ENCODE peak calls at places on chromosomes 12 and 14, in ten cellular contexts. One of them, this sample, is unnamed.

GRCh38 chr14:49754570-49755097 is 13.3 kb upstream of the KLHDC2 start:
- DNase-seq in CD8-positive, alpha-beta T cell: no peak
- DNase-seq in SJCRH30: no peak
- DNase-seq in brain microvascular endothelial cell: no peak
- DNase-seq in ovary: no peak
- DNase-seq in NT2/D1: no peak
- DNase-seq in dorsolateral prefrontal cortex: no peak
- DNase-seq in adrenal gland: no peak
- DNase-seq in lower lobe of right lung: no peak
- DNase-seq in bronchial epithelial cell: peak; percentile 93
- DNase-seq in this sample: no peak

GRCh38 chr12:46711756-46712155 is 114.0 kb downstream of the SLC38A4 start:
- DNase-seq in bronchial epithelial cell: no peak
- DNase-seq in SJCRH30: no peak
- DNase-seq in ovary: no peak
- DNase-seq in dorsolateral prefrontal cortex: no peak
- DNase-seq in lower lobe of right lung: no peak
- DNase-seq in CD8-positive, alpha-beta T cell: no peak
- DNase-seq in NT2/D1: no peak
- DNase-seq in adrenal gland: no peak
- DNase-seq in brain microvascular endothelial cell: no peak
- DNase-seq in this sample: no peak

GRCh38 chr12:112685321-112685720 is 106.2 kb upstream of the RPH3A start:
- DNase-seq in ovary: no peak
- DNase-seq in CD8-positive, alpha-beta T cell: no peak
- DNase-seq in brain microvascular endothelial cell: no peak
- DNase-seq in adrenal gland: no peak
- DNase-seq in bronchial epithelial cell: no peak
- DNase-seq in dorsolateral prefrontal cortex: no peak
- DNase-seq in SJCRH30: no peak
- DNase-seq in lower lobe of right lung: no peak
- DNase-seq in NT2/D1: no peak
- DNase-seq in this sample: no peak

GRCh38 chr12:31736472-31736871 is 7.7 kb upstream of the AMN1 start:
- DNase-seq in ovary: no peak
- DNase-seq in adrenal gland: peak; percentile 52
- DNase-seq in bronchial epithelial cell: peak; percentile 93
- DNase-seq in lower lobe of right lung: no peak
- DNase-seq in NT2/D1: no peak
- DNase-seq in brain microvascular endothelial cell: peak; percentile 97
- DNase-seq in dorsolateral prefrontal cortex: no peak
- DNase-seq in CD8-positive, alpha-beta T cell: peak; percentile 69
- DNase-seq in SJCRH30: no peak
- DNase-seq in this sample: no peak

GRCh38 chr14:50333010-50333409 is 20.9 kb downstream of the DMAC2L start:
- DNase-seq in NT2/D1: no peak
- DNase-seq in adrenal gland: peak; percentile 61
- DNase-seq in bronchial epithelial cell: peak; percentile 95
- DNase-seq in brain microvascular endothelial cell: peak; percentile 91
- DNase-seq in ovary: peak; percentile 65
- DNase-seq in CD8-positive, alpha-beta T cell: no peak
- DNase-seq in dorsolateral prefrontal cortex: no peak
- DNase-seq in SJCRH30: no peak
- DNase-seq in lower lobe of right lung: no peak
- DNase-seq in this sample: no peak

GRCh38 chr12:62484234-62484633 is 17.6 kb downstream of the MON2 start:
- DNase-seq in lower lobe of right lung: no peak
- DNase-seq in ovary: no peak
- DNase-seq in bronchial epithelial cell: peak; percentile 20
- DNase-seq in NT2/D1: no peak
- DNase-seq in CD8-positive, alpha-beta T cell: no peak
- DNase-seq in brain microvascular endothelial cell: no peak
- DNase-seq in adrenal gland: no peak
- DNase-seq in dorsolateral prefrontal cortex: no peak
- DNase-seq in SJCRH30: no peak
- DNase-seq in this sample: no peak

GRCh38 chr12:10873374-10873773 is 10.7 kb downstream of the PRH1 start:
- DNase-seq in ovary: no peak
- DNase-seq in lower lobe of right lung: no peak
- DNase-seq in bronchial epithelial cell: no peak
- DNase-seq in dorsolateral prefrontal cortex: no peak
- DNase-seq in adrenal gland: peak; percentile 11
- DNase-seq in SJCRH30: peak; percentile 5
- DNase-seq in brain microvascular endothelial cell: no peak
- DNase-seq in NT2/D1: no peak
- DNase-seq in CD8-positive, alpha-beta T cell: no peak
- DNase-seq in this sample: no peak

GRCh38 chr12:68158427-68158826 is 1.1 kb downstream of the IFNG start:
- DNase-seq in NT2/D1: no peak
- DNase-seq in adrenal gland: no peak
- DNase-seq in SJCRH30: peak; percentile 43
- DNase-seq in dorsolateral prefrontal cortex: no peak
- DNase-seq in lower lobe of right lung: no peak
- DNase-seq in CD8-positive, alpha-beta T cell: no peak
- DNase-seq in ovary: no peak
- DNase-seq in brain microvascular endothelial cell: peak; percentile 17
- DNase-seq in bronchial epithelial cell: peak; percentile 52
- DNase-seq in this sample: no peak

GRCh38 chr14:94031880-94032279 is 5.7 kb downstream of the OTUB2 start:
- DNase-seq in bronchial epithelial cell: no peak
- DNase-seq in adrenal gland: no peak
- DNase-seq in dorsolateral prefrontal cortex: no peak
- DNase-seq in brain microvascular endothelial cell: no peak
- DNase-seq in ovary: no peak
- DNase-seq in NT2/D1: no peak
- DNase-seq in SJCRH30: no peak
- DNase-seq in CD8-positive, alpha-beta T cell: no peak
- DNase-seq in lower lobe of right lung: no peak
- DNase-seq in this sample: no peak

GRCh38 chr12:1835178-1836131 is 15.1 kb downstream of the LRTM2 start:
- DNase-seq in brain microvascular endothelial cell: no peak
- DNase-seq in ovary: no peak
- DNase-seq in lower lobe of right lung: peak; percentile 24
- DNase-seq in NT2/D1: no peak
- DNase-seq in CD8-positive, alpha-beta T cell: no peak
- DNase-seq in SJCRH30: no peak
- DNase-seq in dorsolateral prefrontal cortex: no peak
- DNase-seq in bronchial epithelial cell: no peak
- DNase-seq in adrenal gland: no peak
- DNase-seq in this sample: no peak

GRCh38 chr14:27090716-27091115 is 492.9 kb upstream of the NOVA1 start:
- DNase-seq in adrenal gland: no peak
- DNase-seq in CD8-positive, alpha-beta T cell: no peak
- DNase-seq in dorsolateral prefrontal cortex: no peak
- DNase-seq in brain microvascular endothelial cell: no peak
- DNase-seq in SJCRH30: no peak
- DNase-seq in NT2/D1: no peak
- DNase-seq in ovary: no peak
- DNase-seq in lower lobe of right lung: no peak
- DNase-seq in bronchial epithelial cell: no peak
- DNase-seq in this sample: no peak

GRCh38 chr12:105256921-105257320 is 20.9 kb upstream of the APPL2 start:
- DNase-seq in CD8-positive, alpha-beta T cell: no peak
- DNase-seq in SJCRH30: no peak
- DNase-seq in NT2/D1: no peak
- DNase-seq in adrenal gland: no peak
- DNase-seq in lower lobe of right lung: no peak
- DNase-seq in ovary: no peak
- DNase-seq in dorsolateral prefrontal cortex: no peak
- DNase-seq in bronchial epithelial cell: no peak
- DNase-seq in brain microvascular endothelial cell: peak; percentile 42
- DNase-seq in this sample: no peak

GRCh38 chr12:132908145-132909029 is 21.0 kb upstream of the CHFR start:
- DNase-seq in CD8-positive, alpha-beta T cell: peak; percentile 96
- DNase-seq in dorsolateral prefrontal cortex: peak; percentile 98
- DNase-seq in NT2/D1: peak; percentile 99
- DNase-seq in bronchial epithelial cell: peak; percentile 97
- DNase-seq in SJCRH30: peak; percentile 18
- DNase-seq in lower lobe of right lung: peak; percentile 93
- DNase-seq in brain microvascular endothelial cell: peak; percentile 97
- DNase-seq in ovary: peak; percentile 98
- DNase-seq in adrenal gland: peak; percentile 95
- DNase-seq in this sample: no peak

GRCh38 chr12:132904718-132905328 is 17.4 kb upstream of the CHFR start:
- DNase-seq in ovary: peak; percentile 88
- DNase-seq in brain microvascular endothelial cell: peak; percentile 47
- DNase-seq in NT2/D1: peak; percentile 72
- DNase-seq in dorsolateral prefrontal cortex: peak; percentile 66
- DNase-seq in SJCRH30: no peak
- DNase-seq in adrenal gland: peak; percentile 71
- DNase-seq in bronchial epithelial cell: no peak
- DNase-seq in lower lobe of right lung: peak; percentile 89
- DNase-seq in CD8-positive, alpha-beta T cell: peak; percentile 90
- DNase-seq in this sample: no peak

GRCh38 chr12:132907216-132907615 is 19.8 kb upstream of the CHFR start:
- DNase-seq in NT2/D1: no peak
- DNase-seq in adrenal gland: no peak
- DNase-seq in SJCRH30: no peak
- DNase-seq in bronchial epithelial cell: no peak
- DNase-seq in ovary: no peak
- DNase-seq in lower lobe of right lung: no peak
- DNase-seq in brain microvascular endothelial cell: no peak
- DNase-seq in CD8-positive, alpha-beta T cell: no peak
- DNase-seq in dorsolateral prefrontal cortex: no peak
- DNase-seq in this sample: no peak

DNA sequence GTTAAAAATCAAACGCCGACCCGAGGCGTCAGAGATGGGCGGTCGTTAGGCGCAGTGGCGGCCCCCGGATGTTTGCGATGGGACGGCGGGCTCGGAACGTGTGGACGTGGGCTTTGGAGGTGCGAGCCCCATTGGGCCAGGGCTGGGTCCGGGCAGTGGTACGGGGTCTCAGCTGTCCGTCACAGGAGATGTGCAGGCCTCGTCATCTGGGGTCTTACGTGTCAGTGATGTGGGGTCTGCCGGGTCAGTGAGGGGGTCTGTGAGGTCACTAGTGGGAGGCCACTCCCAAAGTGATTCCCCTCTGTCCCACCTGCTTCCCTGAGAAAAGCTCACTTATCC is 21.6 kb upstream of the CHFR start:
- DNase-seq in SJCRH30: no peak
- DNase-seq in brain microvascular endothelial cell: no peak
- DNase-seq in CD8-positive, alpha-beta T cell: no peak
- DNase-seq in bronchial epithelial cell: no peak
- DNase-seq in lower lobe of right lung: no peak
- DNase-seq in ovary: no peak
- DNase-seq in adrenal gland: no peak
- DNase-seq in dorsolateral prefrontal cortex: peak; percentile 33
- DNase-seq in NT2/D1: no peak
- DNase-seq in this sample: no peak
- H3K27me3 ChIP-seq in SJCRH30: no peaks in the 10 kb centered on the region
- H3K27me3 ChIP-seq in brain microvascular endothelial cell: no peaks in the 10 kb centered on the region
- H3K27me3 ChIP-seq in CD8-positive, alpha-beta T cell: no peaks in the 10 kb centered on the region
- H3K27me3 ChIP-seq in bronchial epithelial cell: no peaks in the 10 kb centered on the region
- H3K27me3 ChIP-seq in lower lobe of right lung: peaks cover 21% of the 10 kb centered on the region
- H3K27me3 ChIP-seq in ovary: no peaks in the 10 kb centered on the region
- H3K27me3 ChIP-seq in adrenal gland: no peaks in the 10 kb centered on the region
- H3K27me3 ChIP-seq in dorsolateral prefrontal cortex: no peaks in the 10 kb centered on the region
- H3K27me3 ChIP-seq in NT2/D1: peaks cover 25% of the 10 kb centered on the region
- H3K27me3 ChIP-seq in this sample: no peaks in the 10 kb centered on the region

DNA sequence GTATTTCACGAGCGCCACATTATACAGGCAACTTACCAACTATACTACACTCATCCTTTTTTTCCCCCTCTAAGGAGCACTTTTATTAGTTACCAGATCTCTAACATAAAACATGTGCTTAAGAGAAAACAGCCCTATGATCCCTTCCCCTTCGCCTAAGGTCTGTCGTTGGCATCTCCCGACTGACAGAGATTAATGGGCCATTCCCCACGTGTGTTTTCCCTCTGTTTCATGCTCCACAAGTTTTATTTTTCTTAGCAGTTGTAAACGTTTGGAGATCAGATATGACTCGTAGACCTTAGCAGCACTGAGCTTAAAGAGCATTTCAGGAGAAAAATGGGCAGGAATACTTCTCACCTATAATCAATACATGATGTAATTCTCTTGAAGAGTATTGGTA is 51.4 kb upstream of the FZD10 start:
- DNase-seq in adrenal gland: no peak
- DNase-seq in NT2/D1: no peak
- DNase-seq in ovary: no peak
- DNase-seq in SJCRH30: no peak
- DNase-seq in dorsolateral prefrontal cortex: no peak
- DNase-seq in CD8-positive, alpha-beta T cell: no peak
- DNase-seq in brain microvascular endothelial cell: no peak
- DNase-seq in lower lobe of right lung: no peak
- DNase-seq in bronchial epithelial cell: no peak
- DNase-seq in this sample: no peak
- H3K27me3 ChIP-seq in adrenal gland: peaks cover 5% of the 10 kb centered on the region
- H3K27me3 ChIP-seq in NT2/D1: peaks cover 14% of the 10 kb centered on the region
- H3K27me3 ChIP-seq in ovary: no peaks in the 10 kb centered on the region
- H3K27me3 ChIP-seq in SJCRH30: no peaks in the 10 kb centered on the region
- H3K27me3 ChIP-seq in dorsolateral prefrontal cortex: no peaks in the 10 kb centered on the region
- H3K27me3 ChIP-seq in CD8-positive, alpha-beta T cell: no peaks in the 10 kb centered on the region
- H3K27me3 ChIP-seq in brain microvascular endothelial cell: no peaks in the 10 kb centered on the region
- H3K27me3 ChIP-seq in lower lobe of right lung: peaks cover under 1% of the 10 kb centered on the region
- H3K27me3 ChIP-seq in bronchial epithelial cell: no peaks in the 10 kb centered on the region
- H3K27me3 ChIP-seq in this sample: no peaks in the 10 kb centered on the region

DNA sequence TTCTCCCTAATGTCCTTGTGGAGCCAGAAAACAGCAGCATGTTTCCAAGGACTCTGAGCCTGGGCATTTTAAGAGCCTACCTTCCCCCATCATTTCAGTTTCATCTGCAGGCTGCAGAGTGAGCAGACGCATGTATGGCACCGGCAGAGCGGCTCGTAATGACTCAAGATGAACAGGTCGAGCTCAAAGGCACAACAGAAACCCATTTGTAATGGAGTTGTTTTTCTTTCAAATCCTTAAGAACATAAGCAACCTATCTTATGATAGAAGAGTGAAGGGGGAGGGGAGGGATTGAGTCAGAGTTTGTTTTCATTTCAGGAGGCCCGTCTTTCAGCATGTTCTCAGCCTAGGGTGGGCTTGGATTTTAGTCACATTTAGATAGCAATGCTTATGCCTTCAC is 54.9 kb upstream of the CISTR start:
- DNase-seq in lower lobe of right lung: no peak
- DNase-seq in adrenal gland: no peak
- DNase-seq in bronchial epithelial cell: no peak
- DNase-seq in NT2/D1: no peak
- DNase-seq in CD8-positive, alpha-beta T cell: no peak
- DNase-seq in ovary: no peak
- DNase-seq in SJCRH30: no peak
- DNase-seq in brain microvascular endothelial cell: peak; percentile 49
- DNase-seq in dorsolateral prefrontal cortex: no peak
- DNase-seq in this sample: no peak
- H3K27me3 ChIP-seq in lower lobe of right lung: peaks cover 4% of the 10 kb centered on the region
- H3K27me3 ChIP-seq in adrenal gland: peaks cover 17% of the 10 kb centered on the region
- H3K27me3 ChIP-seq in bronchial epithelial cell: peaks cover 33% of the 10 kb centered on the region
- H3K27me3 ChIP-seq in NT2/D1: peaks cover 5% of the 10 kb centered on the region
- H3K27me3 ChIP-seq in CD8-positive, alpha-beta T cell: peaks cover 6% of the 10 kb centered on the region
- H3K27me3 ChIP-seq in ovary: no peaks in the 10 kb centered on the region
- H3K27me3 ChIP-seq in SJCRH30: peaks cover 13% of the 10 kb centered on the region
- H3K27me3 ChIP-seq in brain microvascular endothelial cell: peaks cover 8% of the 10 kb centered on the region
- H3K27me3 ChIP-seq in dorsolateral prefrontal cortex: no peaks in the 10 kb centered on the region
- H3K27me3 ChIP-seq in this sample: peaks cover 40% of the 10 kb centered on the region

DNA sequence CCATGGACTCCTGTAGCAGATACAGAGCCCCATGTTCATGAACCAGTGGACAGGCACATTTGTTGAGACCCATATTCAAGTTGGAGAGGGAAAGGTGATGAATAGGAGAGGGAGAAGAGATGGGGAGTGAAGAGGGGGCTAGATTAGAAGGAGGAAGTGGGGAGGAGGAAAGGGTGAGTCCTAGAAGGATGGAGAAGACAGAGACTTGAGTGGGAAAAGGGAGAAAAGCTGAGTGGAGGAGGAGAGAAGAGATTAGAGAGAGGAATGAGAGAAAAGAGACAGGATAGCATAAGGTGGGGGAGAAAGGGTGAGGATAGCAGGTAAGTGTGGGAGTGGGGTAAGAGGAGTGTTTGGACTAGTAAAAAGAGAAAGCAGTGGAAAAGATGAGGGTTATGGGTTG is 4.9 kb upstream of the ASIC1 start:
- DNase-seq in bronchial epithelial cell: no peak
- DNase-seq in SJCRH30: no peak
- DNase-seq in dorsolateral prefrontal cortex: no peak
- DNase-seq in ovary: no peak
- DNase-seq in lower lobe of right lung: no peak
- DNase-seq in brain microvascular endothelial cell: no peak
- DNase-seq in NT2/D1: no peak
- DNase-seq in adrenal gland: no peak
- DNase-seq in CD8-positive, alpha-beta T cell: no peak
- DNase-seq in this sample: no peak
- H3K27me3 ChIP-seq in bronchial epithelial cell: peaks cover 2% of the 10 kb centered on the region
- H3K27me3 ChIP-seq in SJCRH30: peaks cover 15% of the 10 kb centered on the region
- H3K27me3 ChIP-seq in dorsolateral prefrontal cortex: no peaks in the 10 kb centered on the region
- H3K27me3 ChIP-seq in ovary: no peaks in the 10 kb centered on the region
- H3K27me3 ChIP-seq in lower lobe of right lung: peaks cover 6% of the 10 kb centered on the region
- H3K27me3 ChIP-seq in brain microvascular endothelial cell: peaks cover 21% of the 10 kb centered on the region
- H3K27me3 ChIP-seq in NT2/D1: peaks cover 84% of the 10 kb centered on the region
- H3K27me3 ChIP-seq in adrenal gland: peaks cover 6% of the 10 kb centered on the region
- H3K27me3 ChIP-seq in CD8-positive, alpha-beta T cell: peaks cover 25% of the 10 kb centered on the region
- H3K27me3 ChIP-seq in this sample: peaks cover 3% of the 10 kb centered on the region